ENCODE peak calls at places on chromosome 21, in ten cellular contexts. One of them, this sample, is unnamed.

GRCh38 chr21:45886610-45887026 is 95.0 kb upstream of the COL6A1 start:
- DNase-seq in IMR-90: no peak
- DNase-seq in epithelial cell of esophagus: no peak
- DNase-seq in choroid plexus epithelial cell: no peak
- DNase-seq in aorta: peak
- DNase-seq in fibroblast of lung: no peak
- DNase-seq in transverse colon: no peak
- DNase-seq in PC-3: no peak
- DNase-seq in thoracic aorta: no peak
- DNase-seq in endodermal cell: no peak
- DNase-seq in this sample: no peak

GRCh38 chr21:43815107-43815742 is 25.8 kb downstream of the RRP1 start:
- DNase-seq in IMR-90: no peak
- DNase-seq in thoracic aorta: no peak
- DNase-seq in PC-3: no peak
- DNase-seq in epithelial cell of esophagus: no peak
- DNase-seq in endodermal cell: peak
- DNase-seq in choroid plexus epithelial cell: no peak
- DNase-seq in fibroblast of lung: no peak
- DNase-seq in transverse colon: no peak
- DNase-seq in aorta: no peak
- DNase-seq in this sample: no peak

GRCh38 chr21:40383951-40384350 is 463.0 kb downstream of the DSCAM start:
- DNase-seq in fibroblast of lung: no peak
- DNase-seq in aorta: no peak
- DNase-seq in thoracic aorta: no peak
- DNase-seq in PC-3: no peak
- DNase-seq in transverse colon: no peak
- DNase-seq in IMR-90: no peak
- DNase-seq in choroid plexus epithelial cell: no peak
- DNase-seq in epithelial cell of esophagus: no peak
- DNase-seq in endodermal cell: no peak
- DNase-seq in this sample: no peak

GRCh38 chr21:45064618-45065399 is 9.6 kb upstream of the ADARB1 start:
- DNase-seq in endodermal cell: peak
- DNase-seq in IMR-90: no peak
- DNase-seq in fibroblast of lung: no peak
- DNase-seq in aorta: peak
- DNase-seq in PC-3: no peak
- DNase-seq in epithelial cell of esophagus: no peak
- DNase-seq in thoracic aorta: no peak
- DNase-seq in transverse colon: no peak
- DNase-seq in choroid plexus epithelial cell: no peak
- DNase-seq in this sample: no peak

GRCh38 chr21:32257952-32258785 is 20.7 kb downstream of the MIS18A start:
- DNase-seq in choroid plexus epithelial cell: peak
- DNase-seq in epithelial cell of esophagus: peak
- DNase-seq in thoracic aorta: no peak
- DNase-seq in PC-3: peak
- DNase-seq in endodermal cell: peak
- DNase-seq in IMR-90: peak
- DNase-seq in aorta: no peak
- DNase-seq in fibroblast of lung: peak
- DNase-seq in transverse colon: peak
- DNase-seq in this sample: peak

GRCh38 chr21:46194374-46195334 is 10.4 kb upstream of the SPATC1L start:
- DNase-seq in fibroblast of lung: no peak
- DNase-seq in endodermal cell: peak
- DNase-seq in aorta: peak
- DNase-seq in PC-3: no peak
- DNase-seq in IMR-90: no peak
- DNase-seq in epithelial cell of esophagus: no peak
- DNase-seq in choroid plexus epithelial cell: no peak
- DNase-seq in transverse colon: no peak
- DNase-seq in thoracic aorta: no peak
- DNase-seq in this sample: no peak

GRCh38 chr21:33299181-33299752 is 25.5 kb upstream of the IFNAR1 start:
- DNase-seq in choroid plexus epithelial cell: no peak
- DNase-seq in transverse colon: peak
- DNase-seq in epithelial cell of esophagus: peak
- DNase-seq in IMR-90: no peak
- DNase-seq in endodermal cell: no peak
- DNase-seq in fibroblast of lung: no peak
- DNase-seq in thoracic aorta: no peak
- DNase-seq in PC-3: peak
- DNase-seq in aorta: no peak
- DNase-seq in this sample: no peak

GRCh38 chr21:39710866-39711265 is 34.1 kb upstream of the IGSF5 start:
- DNase-seq in fibroblast of lung: no peak
- DNase-seq in IMR-90: no peak
- DNase-seq in endodermal cell: no peak
- DNase-seq in choroid plexus epithelial cell: no peak
- DNase-seq in aorta: no peak
- DNase-seq in transverse colon: no peak
- DNase-seq in thoracic aorta: no peak
- DNase-seq in epithelial cell of esophagus: no peak
- DNase-seq in PC-3: no peak
- DNase-seq in this sample: no peak

GRCh38 chr21:15431053-15431452 is 298.7 kb upstream of the USP25 start:
- DNase-seq in thoracic aorta: no peak
- DNase-seq in PC-3: no peak
- DNase-seq in endodermal cell: peak
- DNase-seq in aorta: no peak
- DNase-seq in fibroblast of lung: no peak
- DNase-seq in transverse colon: no peak
- DNase-seq in choroid plexus epithelial cell: no peak
- DNase-seq in IMR-90: no peak
- DNase-seq in epithelial cell of esophagus: no peak
- DNase-seq in this sample: no peak

GRCh38 chr21:44653123-44653522 is 1.3 kb downstream of the KRTAP12-4 start:
- DNase-seq in thoracic aorta: no peak
- DNase-seq in choroid plexus epithelial cell: no peak
- DNase-seq in fibroblast of lung: no peak
- DNase-seq in transverse colon: no peak
- DNase-seq in IMR-90: no peak
- DNase-seq in PC-3: no peak
- DNase-seq in endodermal cell: no peak
- DNase-seq in aorta: no peak
- DNase-seq in epithelial cell of esophagus: no peak
- DNase-seq in this sample: no peak

GRCh38 chr21:41660748-41661147 is 106.1 kb downstream of the RIPK4 start:
- DNase-seq in thoracic aorta: no peak
- DNase-seq in aorta: peak
- DNase-seq in endodermal cell: no peak
- DNase-seq in transverse colon: no peak
- DNase-seq in IMR-90: no peak
- DNase-seq in fibroblast of lung: no peak
- DNase-seq in choroid plexus epithelial cell: no peak
- DNase-seq in epithelial cell of esophagus: no peak
- DNase-seq in PC-3: no peak
- DNase-seq in this sample: no peak

GRCh38 chr21:41061701-41062100 is 106.3 kb upstream of the BACE2 start:
- DNase-seq in PC-3: no peak
- DNase-seq in endodermal cell: no peak
- DNase-seq in thoracic aorta: no peak
- DNase-seq in aorta: no peak
- DNase-seq in fibroblast of lung: no peak
- DNase-seq in transverse colon: no peak
- DNase-seq in choroid plexus epithelial cell: no peak
- DNase-seq in epithelial cell of esophagus: no peak
- DNase-seq in IMR-90: no peak
- DNase-seq in this sample: no peak

GRCh38 chr21:36750579-36750959 is 51.7 kb downstream of the SIM2 start:
- DNase-seq in PC-3: no peak
- DNase-seq in choroid plexus epithelial cell: no peak
- DNase-seq in fibroblast of lung: no peak
- DNase-seq in thoracic aorta: no peak
- DNase-seq in epithelial cell of esophagus: no peak
- DNase-seq in aorta: no peak
- DNase-seq in endodermal cell: no peak
- DNase-seq in transverse colon: no peak
- DNase-seq in IMR-90: no peak
- DNase-seq in this sample: no peak
- H3K4me3 ChIP-seq in PC-3: no peak
- H3K4me3 ChIP-seq in choroid plexus epithelial cell: no peak
- H3K4me3 ChIP-seq in fibroblast of lung: no peak
- H3K4me3 ChIP-seq in thoracic aorta: no peak
- H3K4me3 ChIP-seq in epithelial cell of esophagus: no peak
- H3K4me3 ChIP-seq in aorta: no peak
- H3K4me3 ChIP-seq in endodermal cell: no peak
- H3K4me3 ChIP-seq in transverse colon: no peak
- H3K4me3 ChIP-seq in IMR-90: no peak
- H3K4me3 ChIP-seq in this sample: no peak

GRCh38 chr21:34639250-34639649 is 24.3 kb upstream of the RCAN1 start:
- DNase-seq in thoracic aorta: no peak
- DNase-seq in fibroblast of lung: no peak
- DNase-seq in PC-3: no peak
- DNase-seq in aorta: no peak
- DNase-seq in transverse colon: no peak
- DNase-seq in IMR-90: no peak
- DNase-seq in epithelial cell of esophagus: no peak
- DNase-seq in choroid plexus epithelial cell: no peak
- DNase-seq in endodermal cell: no peak
- DNase-seq in this sample: no peak

GRCh38 chr21:34640858-34641257 is 25.9 kb upstream of the RCAN1 start:
- DNase-seq in thoracic aorta: no peak
- DNase-seq in epithelial cell of esophagus: peak
- DNase-seq in PC-3: peak
- DNase-seq in choroid plexus epithelial cell: peak
- DNase-seq in transverse colon: no peak
- DNase-seq in fibroblast of lung: peak
- DNase-seq in IMR-90: peak
- DNase-seq in endodermal cell: no peak
- DNase-seq in aorta: no peak
- DNase-seq in this sample: peak

GRCh38 chr21:34642211-34643075 is 26.4 kb upstream of the CLIC6 start:
- DNase-seq in epithelial cell of esophagus: peak
- DNase-seq in choroid plexus epithelial cell: peak
- DNase-seq in thoracic aorta: no peak
- DNase-seq in transverse colon: no peak
- DNase-seq in IMR-90: peak
- DNase-seq in endodermal cell: no peak
- DNase-seq in fibroblast of lung: no peak
- DNase-seq in aorta: no peak
- DNase-seq in PC-3: peak
- DNase-seq in this sample: no peak

GRCh38 chr21:34636961-34637360 is 22.0 kb upstream of the RCAN1 start:
- DNase-seq in endodermal cell: no peak
- DNase-seq in thoracic aorta: no peak
- DNase-seq in aorta: no peak
- DNase-seq in IMR-90: no peak
- DNase-seq in fibroblast of lung: no peak
- DNase-seq in PC-3: no peak
- DNase-seq in transverse colon: no peak
- DNase-seq in choroid plexus epithelial cell: no peak
- DNase-seq in epithelial cell of esophagus: no peak
- DNase-seq in this sample: no peak

GRCh38 chr21:34639882-34640788 is 25.2 kb upstream of the RCAN1 start:
- DNase-seq in IMR-90: peak
- DNase-seq in fibroblast of lung: peak
- DNase-seq in PC-3: no peak
- DNase-seq in thoracic aorta: no peak
- DNase-seq in choroid plexus epithelial cell: peak
- DNase-seq in aorta: no peak
- DNase-seq in epithelial cell of esophagus: peak
- DNase-seq in endodermal cell: no peak
- DNase-seq in transverse colon: no peak
- DNase-seq in this sample: peak
- H3K4me3 ChIP-seq in IMR-90: no peak
- H3K4me3 ChIP-seq in fibroblast of lung: no peak
- H3K4me3 ChIP-seq in PC-3: no peak
- H3K4me3 ChIP-seq in thoracic aorta: peak
- H3K4me3 ChIP-seq in choroid plexus epithelial cell: no peak
- H3K4me3 ChIP-seq in aorta: no peak
- H3K4me3 ChIP-seq in epithelial cell of esophagus: no peak
- H3K4me3 ChIP-seq in endodermal cell: no peak
- H3K4me3 ChIP-seq in transverse colon: no peak
- H3K4me3 ChIP-seq in this sample: no peak

GRCh38 chr21:19713324-19713723 is 1284.9 kb upstream of the NCAM2 start:
- DNase-seq in thoracic aorta: no peak
- DNase-seq in endodermal cell: no peak
- DNase-seq in aorta: no peak
- DNase-seq in PC-3: no peak
- DNase-seq in epithelial cell of esophagus: no peak
- DNase-seq in IMR-90: no peak
- DNase-seq in choroid plexus epithelial cell: no peak
- DNase-seq in transverse colon: no peak
- DNase-seq in fibroblast of lung: no peak
- DNase-seq in this sample: no peak

GRCh38 chr21:19712441-19712840 is 1285.8 kb upstream of the NCAM2 start:
- DNase-seq in fibroblast of lung: no peak
- DNase-seq in IMR-90: no peak
- DNase-seq in PC-3: no peak
- DNase-seq in aorta: no peak
- DNase-seq in endodermal cell: no peak
- DNase-seq in epithelial cell of esophagus: no peak
- DNase-seq in choroid plexus epithelial cell: no peak
- DNase-seq in transverse colon: no peak
- DNase-seq in thoracic aorta: no peak
- DNase-seq in this sample: no peak
- H3K4me3 ChIP-seq in fibroblast of lung: no peak
- H3K4me3 ChIP-seq in IMR-90: no peak
- H3K4me3 ChIP-seq in PC-3: no peak
- H3K4me3 ChIP-seq in aorta: no peak
- H3K4me3 ChIP-seq in endodermal cell: no peak
- H3K4me3 ChIP-seq in epithelial cell of esophagus: no peak
- H3K4me3 ChIP-seq in choroid plexus epithelial cell: no peak
- H3K4me3 ChIP-seq in transverse colon: no peak
- H3K4me3 ChIP-seq in thoracic aorta: no peak
- H3K4me3 ChIP-seq in this sample: no peak

GRCh38 chr21:38267991-38268858 is 11.4 kb downstream of the KCNJ15 start:
- DNase-seq in thoracic aorta: no peak
- DNase-seq in endodermal cell: no peak
- DNase-seq in fibroblast of lung: peak
- DNase-seq in transverse colon: no peak
- DNase-seq in choroid plexus epithelial cell: no peak
- DNase-seq in IMR-90: no peak
- DNase-seq in PC-3: peak
- DNase-seq in epithelial cell of esophagus: peak
- DNase-seq in aorta: no peak
- DNase-seq in this sample: peak

GRCh38 chr21:38268859-38269566 is 12.2 kb downstream of the KCNJ15 start:
- DNase-seq in IMR-90: no peak
- DNase-seq in transverse colon: no peak
- DNase-seq in choroid plexus epithelial cell: no peak
- DNase-seq in fibroblast of lung: no peak
- DNase-seq in thoracic aorta: no peak
- DNase-seq in endodermal cell: no peak
- DNase-seq in epithelial cell of esophagus: peak
- DNase-seq in aorta: no peak
- DNase-seq in PC-3: no peak
- DNase-seq in this sample: no peak

GRCh38 chr21:38273745-38274544 is 17.2 kb downstream of the KCNJ15 start:
- DNase-seq in thoracic aorta: no peak
- DNase-seq in IMR-90: peak
- DNase-seq in transverse colon: no peak
- DNase-seq in PC-3: no peak
- DNase-seq in aorta: no peak
- DNase-seq in endodermal cell: no peak
- DNase-seq in fibroblast of lung: peak
- DNase-seq in choroid plexus epithelial cell: peak
- DNase-seq in epithelial cell of esophagus: no peak
- DNase-seq in this sample: no peak

GRCh38 chr21:38269567-38269917 is 12.8 kb downstream of the KCNJ15 start:
- DNase-seq in fibroblast of lung: no peak
- DNase-seq in IMR-90: no peak
- DNase-seq in endodermal cell: no peak
- DNase-seq in epithelial cell of esophagus: no peak
- DNase-seq in PC-3: no peak
- DNase-seq in thoracic aorta: no peak
- DNase-seq in choroid plexus epithelial cell: no peak
- DNase-seq in transverse colon: no peak
- DNase-seq in aorta: no peak
- DNase-seq in this sample: peak

GRCh38 chr21:38272215-38272614 is 15.4 kb downstream of the KCNJ15 start:
- DNase-seq in transverse colon: no peak
- DNase-seq in aorta: no peak
- DNase-seq in epithelial cell of esophagus: peak
- DNase-seq in endodermal cell: no peak
- DNase-seq in fibroblast of lung: no peak
- DNase-seq in choroid plexus epithelial cell: no peak
- DNase-seq in thoracic aorta: no peak
- DNase-seq in IMR-90: no peak
- DNase-seq in PC-3: peak
- DNase-seq in this sample: no peak
- H3K4me3 ChIP-seq in transverse colon: no peak
- H3K4me3 ChIP-seq in aorta: no peak
- H3K4me3 ChIP-seq in epithelial cell of esophagus: no peak
- H3K4me3 ChIP-seq in endodermal cell: no peak
- H3K4me3 ChIP-seq in fibroblast of lung: no peak
- H3K4me3 ChIP-seq in choroid plexus epithelial cell: no peak
- H3K4me3 ChIP-seq in thoracic aorta: no peak
- H3K4me3 ChIP-seq in IMR-90: no peak
- H3K4me3 ChIP-seq in PC-3: no peak
- H3K4me3 ChIP-seq in this sample: no peak